ENCODE peak calls at places on chromosomes 6 and 20, in eight cellular contexts. Z is GM19239, F is HCEC 1CT, N is left lung, H is fibroblast of mammary gland, Q is lower lobe of right lung, D is Caki2, Y is non-pigmented ciliary epithelial cell. J is an unnamed sample.

GRCh38 chr6:135298455-135298854 is 117.3 kb downstream of the MYB start:
- DNase-seq in Z (no peak), F (no peak), N (no peak), H (no peak), Q (no peak), D (no peak), Y (no peak), J (no peak)

GRCh38 chr20:50510706-50511401 is 671 bp downstream of the PTPN1 start:
- DNase-seq in Z (no peak), F (no peak), N (peak), H (no peak), Q (peak), D (peak), Y (no peak), J (no peak)

GRCh38 chr6:49606696-49607390 is 29.8 kb downstream of the RHAG start:
- DNase-seq in Z (peak), F (peak), N (no peak), H (peak), Q (no peak), D (peak), Y (peak), J (no peak)

GRCh38 chr6:128487746-128488145 is 32.7 kb downstream of the PTPRK start:
- DNase-seq in Z (no peak), F (peak), N (no peak), H (peak), Q (no peak), D (peak), Y (peak), J (no peak)

GRCh38 chr6:56246941-56247653 is at the start of gene COL21A1:
- DNase-seq in Z (no peak), F (peak), N (peak), H (peak), Q (peak), D (no peak), Y (no peak), J (no peak)

GRCh38 chr20:63556873-63557478 is 3.0 kb downstream of the FNDC11 start:
- DNase-seq in Z (no peak), F (no peak), N (no peak), H (no peak), Q (no peak), D (no peak), Y (no peak), J (no peak)

GRCh38 chr6:107941627-107942026 is 16.4 kb downstream of the SEC63 start:
- DNase-seq in Z (no peak), F (no peak), N (no peak), H (no peak), Q (no peak), D (no peak), Y (no peak), J (no peak)

GRCh38 chr6:121187200-121187832 is 147.0 kb downstream of the TBC1D32 start:
- DNase-seq in Z (no peak), F (no peak), N (no peak), H (no peak), Q (no peak), D (no peak), Y (no peak), J (no peak)

GRCh38 chr6:91276315-91276714 is 689.4 kb upstream of the MAP3K7 start:
- DNase-seq in Z (no peak), F (no peak), N (no peak), H (no peak), Q (no peak), D (peak), Y (no peak), J (no peak)

GRCh38 chr20:43584448-43585138 is 6.1 kb upstream of the IFT52 start:
- DNase-seq in Z (no peak), F (peak), N (no peak), H (peak), Q (no peak), D (peak), Y (peak), J (no peak)

GRCh38 chr6:9516207-9516606 is 898.7 kb downstream of the TFAP2A start:
- DNase-seq in Z (no peak), F (peak), N (no peak), H (peak), Q (no peak), D (peak), Y (no peak), J (no peak)

GRCh38 chr6:161918154-161918553 is 644.3 kb upstream of the AGPAT4 start:
- DNase-seq in Z (no peak), F (peak), N (no peak), H (peak), Q (no peak), D (no peak), Y (no peak), J (no peak)

GRCh38 chr6:17015551-17016381 is 86.1 kb upstream of the STMND1 start:
- DNase-seq in Z (no peak), F (no peak), N (peak), H (no peak), Q (peak), D (no peak), Y (no peak), J (no peak)

GRCh38 chr6:79420054-79420453 is 117.2 kb downstream of the LCA5 start:
- DNase-seq in Z (no peak), F (no peak), N (no peak), H (peak), Q (no peak), D (peak), Y (no peak), J (no peak)

GRCh38 chr6:135514706-135515105 is 17.2 kb upstream of the AHI1 start:
- DNase-seq in Z (no peak), F (no peak), N (no peak), H (no peak), Q (no peak), D (no peak), Y (no peak), J (no peak)

GRCh38 chr20:11098888-11099287 is 425.1 kb upstream of the JAG1 start:
- DNase-seq in Z (no peak), F (no peak), N (no peak), H (no peak), Q (no peak), D (peak), Y (no peak), J (no peak)

GRCh38 chr20:8414611-8415274 is 282.7 kb downstream of the PLCB1 start:
- DNase-seq in Z (no peak), F (peak), N (no peak), H (peak), Q (no peak), D (peak), Y (peak), J (no peak)

GRCh38 chr6:36133148-36133547 is 2.8 kb downstream of the MAPK13 start:
- DNase-seq in Z (no peak), F (no peak), N (no peak), H (no peak), Q (no peak), D (no peak), Y (no peak), J (no peak)

GRCh38 chr6:158353851-158354508 is 41.7 kb downstream of the TULP4 start:
- DNase-seq in Z (no peak), F (no peak), N (no peak), H (peak), Q (no peak), D (peak), Y (no peak), J (no peak)

GRCh38 chr6:25556516-25556915 is 95.5 kb upstream of the SCGN start:
- DNase-seq in Z (peak), F (peak), N (no peak), H (peak), Q (peak), D (peak), Y (peak), J (peak)

GRCh38 chr20:57425150-57426013 is 34.2 kb downstream of the RBM38 start:
- DNase-seq in Z (no peak), F (no peak), N (peak), H (no peak), Q (peak), D (no peak), Y (no peak), J (no peak)

GRCh38 chr6:41176189-41176588 is 13.3 kb upstream of the TREM2 start:
- DNase-seq in Z (no peak), F (no peak), N (no peak), H (no peak), Q (no peak), D (no peak), Y (no peak), J (no peak)

GRCh38 chr6:19719691-19720127 is 117.5 kb upstream of the ID4 start:
- DNase-seq in Z (no peak), F (peak), N (no peak), H (peak), Q (no peak), D (no peak), Y (no peak), J (no peak)

GRCh38 chr20:22966787-22967464 is 68.2 kb upstream of the SSTR4 start:
- DNase-seq in Z (no peak), F (no peak), N (no peak), H (no peak), Q (no peak), D (no peak), Y (no peak), J (no peak)

GRCh38 chr6:2733324-2733723 is 17.4 kb downstream of the MYLK4 start:
- DNase-seq in Z (peak), F (no peak), N (peak), H (peak), Q (peak), D (no peak), Y (no peak), J (no peak)

GRCh38 chr6:52515219-52515960 is 61.5 kb downstream of the TRAM2 start:
- DNase-seq in Z (no peak), F (peak), N (no peak), H (no peak), Q (no peak), D (no peak), Y (no peak), J (no peak)

J was measured in effector CD8-positive, alpha-beta T cell.